ENCODE peak calls at places on chromosome 9, in seven cellular contexts. One of them, this sample, is unnamed. For H3K4me1, the result is how much of the 10 kb centered on the place peaks cover.

GRCh38 chr9:75088646-75089368 is 493 bp downstream of the OSTF1 start:
- DNase-seq in neuronal stem cell: no peak
- DNase-seq in trophoblast cell: peak
- DNase-seq in mesenchymal stem cell: peak
- DNase-seq in H1: no peak
- DNase-seq in H9: peak
- DNase-seq in IMR-90: peak
- DNase-seq in this sample: peak

GRCh38 chr9:20286154-20286553 is 336.1 kb downstream of the MLLT3 start:
- DNase-seq in mesenchymal stem cell: no peak
- DNase-seq in H1: no peak
- DNase-seq in neuronal stem cell: no peak
- DNase-seq in IMR-90: no peak
- DNase-seq in trophoblast cell: no peak
- DNase-seq in H9: no peak
- DNase-seq in this sample: no peak

GRCh38 chr9:93969328-93969661 is 14.1 kb upstream of the BARX1 start:
- DNase-seq in trophoblast cell: no peak
- DNase-seq in neuronal stem cell: no peak
- DNase-seq in IMR-90: no peak
- DNase-seq in H1: no peak
- DNase-seq in mesenchymal stem cell: no peak
- DNase-seq in H9: no peak
- DNase-seq in this sample: no peak

GRCh38 chr9:114001794-114002261 is 76.3 kb downstream of the AMBP start:
- DNase-seq in H1: no peak
- DNase-seq in neuronal stem cell: no peak
- DNase-seq in H9: no peak
- DNase-seq in mesenchymal stem cell: no peak
- DNase-seq in trophoblast cell: no peak
- DNase-seq in IMR-90: no peak
- DNase-seq in this sample: no peak

GRCh38 chr9:130461731-130462130 is 17.0 kb downstream of the ASS1 start:
- DNase-seq in H9: no peak
- DNase-seq in H1: no peak
- DNase-seq in neuronal stem cell: no peak
- DNase-seq in trophoblast cell: no peak
- DNase-seq in mesenchymal stem cell: no peak
- DNase-seq in IMR-90: no peak
- DNase-seq in this sample: no peak

GRCh38 chr9:124810513-124811355 is 33.8 kb downstream of the OLFML2A start:
- DNase-seq in mesenchymal stem cell: peak
- DNase-seq in IMR-90: peak
- DNase-seq in H9: peak
- DNase-seq in H1: peak
- DNase-seq in trophoblast cell: peak
- DNase-seq in neuronal stem cell: peak
- DNase-seq in this sample: peak

GRCh38 chr9:38226491-38226951 is 157.5 kb upstream of the SHB start:
- DNase-seq in H1: no peak
- DNase-seq in H9: peak
- DNase-seq in neuronal stem cell: no peak
- DNase-seq in trophoblast cell: peak
- DNase-seq in IMR-90: peak
- DNase-seq in mesenchymal stem cell: no peak
- DNase-seq in this sample: peak

GRCh38 chr9:74120061-74120460 is 377.1 kb upstream of the RORB start:
- DNase-seq in trophoblast cell: no peak
- DNase-seq in neuronal stem cell: no peak
- DNase-seq in IMR-90: no peak
- DNase-seq in mesenchymal stem cell: no peak
- DNase-seq in H1: no peak
- DNase-seq in H9: no peak
- DNase-seq in this sample: no peak

GRCh38 chr9:114399381-114399780 is 11.6 kb upstream of the AKNA start:
- DNase-seq in IMR-90: no peak
- DNase-seq in mesenchymal stem cell: no peak
- DNase-seq in neuronal stem cell: no peak
- DNase-seq in trophoblast cell: no peak
- DNase-seq in H9: no peak
- DNase-seq in H1: no peak
- DNase-seq in this sample: no peak

GRCh38 chr9:71910602-71911060 is 362 bp downstream of the ABHD17B start:
- DNase-seq in H1: no peak
- DNase-seq in IMR-90: no peak
- DNase-seq in mesenchymal stem cell: no peak
- DNase-seq in H9: no peak
- DNase-seq in neuronal stem cell: no peak
- DNase-seq in trophoblast cell: peak
- DNase-seq in this sample: no peak

GRCh38 chr9:136949239-136949816 is 2.7 kb upstream of the LCN12 start:
- DNase-seq in mesenchymal stem cell: no peak
- DNase-seq in H9: no peak
- DNase-seq in H1: no peak
- DNase-seq in trophoblast cell: no peak
- DNase-seq in IMR-90: no peak
- DNase-seq in neuronal stem cell: no peak
- DNase-seq in this sample: no peak

GRCh38 chr9:75069171-75069570 is 18.8 kb downstream of the NMRK1 start:
- DNase-seq in trophoblast cell: no peak
- DNase-seq in IMR-90: no peak
- DNase-seq in mesenchymal stem cell: no peak
- DNase-seq in neuronal stem cell: no peak
- DNase-seq in H9: no peak
- DNase-seq in H1: no peak
- DNase-seq in this sample: no peak

GRCh38 chr9:129338701-129339445 is 160.8 kb upstream of the IER5L start:
- DNase-seq in IMR-90: peak
- DNase-seq in neuronal stem cell: no peak
- DNase-seq in mesenchymal stem cell: peak
- DNase-seq in trophoblast cell: no peak
- DNase-seq in H9: no peak
- DNase-seq in H1: no peak
- DNase-seq in this sample: no peak

DNA sequence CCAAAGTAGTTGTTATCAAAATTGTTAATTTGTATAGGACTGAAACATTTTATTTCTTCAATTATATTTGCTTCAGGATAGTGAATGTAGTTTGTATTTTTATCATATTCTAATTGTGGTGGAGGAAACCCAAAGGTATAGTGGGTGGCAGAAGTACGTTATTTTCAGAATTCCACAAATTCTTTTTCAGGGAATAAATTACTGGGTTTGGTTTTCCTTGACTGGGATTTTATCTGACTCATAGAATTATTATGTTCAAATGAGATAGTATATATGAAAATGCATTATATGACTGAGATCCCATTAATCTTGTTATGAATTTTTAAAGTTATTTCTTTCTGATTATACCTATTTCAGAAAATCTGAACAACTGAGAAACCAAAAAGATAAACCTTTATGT is 73.7 kb downstream of the VPS13A start:
- DNase-seq in H1: no peak
- DNase-seq in trophoblast cell: no peak
- DNase-seq in IMR-90: no peak
- DNase-seq in H9: no peak
- DNase-seq in mesenchymal stem cell: no peak
- DNase-seq in neuronal stem cell: no peak
- DNase-seq in this sample: no peak
- H4K8ac ChIP-seq in H1: no peak
- H4K8ac ChIP-seq in trophoblast cell: no peak
- H4K8ac ChIP-seq in IMR-90: no peak
- H4K8ac ChIP-seq in H9: no peak
- H4K8ac ChIP-seq in mesenchymal stem cell: no peak
- H4K8ac ChIP-seq in neuronal stem cell: no peak
- H4K8ac ChIP-seq in this sample: no peak

GRCh38 chr9:131656356-131657030 is 83.4 kb downstream of the RAPGEF1 start:
- DNase-seq in IMR-90: no peak
- DNase-seq in H1: no peak
- DNase-seq in trophoblast cell: peak
- DNase-seq in mesenchymal stem cell: no peak
- DNase-seq in neuronal stem cell: no peak
- DNase-seq in H9: no peak
- DNase-seq in this sample: no peak

GRCh38 chr9:131657890-131658752 is 81.8 kb downstream of the RAPGEF1 start:
- DNase-seq in IMR-90: peak
- DNase-seq in H9: no peak
- DNase-seq in trophoblast cell: no peak
- DNase-seq in neuronal stem cell: no peak
- DNase-seq in mesenchymal stem cell: peak
- DNase-seq in H1: no peak
- DNase-seq in this sample: no peak

GRCh38 chr9:131657031-131657377 is 82.9 kb downstream of the RAPGEF1 start:
- DNase-seq in IMR-90: no peak
- DNase-seq in H1: no peak
- DNase-seq in trophoblast cell: no peak
- DNase-seq in neuronal stem cell: no peak
- DNase-seq in mesenchymal stem cell: no peak
- DNase-seq in H9: no peak
- DNase-seq in this sample: no peak

GRCh38 chr9:131657456-131657855 is 82.4 kb downstream of the RAPGEF1 start:
- DNase-seq in trophoblast cell: no peak
- DNase-seq in IMR-90: no peak
- DNase-seq in H9: no peak
- DNase-seq in mesenchymal stem cell: no peak
- DNase-seq in neuronal stem cell: no peak
- DNase-seq in H1: no peak
- DNase-seq in this sample: no peak

DNA sequence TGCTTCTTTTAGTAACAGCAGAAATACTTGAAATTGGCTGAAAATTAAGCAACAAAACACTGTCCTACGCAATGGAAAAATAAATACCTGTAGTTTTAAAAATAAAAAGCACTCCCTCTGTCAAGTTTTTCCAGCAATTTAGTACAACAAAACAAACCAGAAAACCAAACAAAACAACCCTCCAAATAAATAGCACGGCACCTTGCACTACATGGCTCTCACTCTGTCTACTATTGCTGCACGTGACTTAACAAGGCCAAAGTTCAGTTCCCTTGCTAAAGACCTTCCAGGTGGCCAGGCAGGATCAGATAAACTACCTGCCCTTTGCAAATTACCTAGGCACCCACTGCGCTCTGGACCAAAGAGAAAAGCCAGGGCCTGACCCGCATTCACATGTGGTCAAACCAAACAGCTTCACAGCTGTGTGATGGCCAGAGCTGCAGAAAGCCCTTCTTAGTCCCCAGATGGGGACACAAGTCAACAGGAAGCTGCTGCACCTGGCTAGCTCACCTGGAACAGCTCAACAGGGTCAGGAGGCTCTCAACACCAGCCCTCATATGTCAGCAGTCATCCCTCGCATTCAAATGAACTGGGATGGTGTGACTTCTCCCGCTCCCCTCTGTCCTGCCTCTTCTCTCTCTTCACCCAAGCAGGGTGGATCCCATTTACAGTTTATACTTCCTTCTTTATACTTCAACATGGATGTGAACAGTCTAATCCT is 84.9 kb downstream of the RAPGEF1 start:
- DNase-seq in mesenchymal stem cell: no peak
- DNase-seq in trophoblast cell: peak
- DNase-seq in H9: no peak
- DNase-seq in H1: no peak
- DNase-seq in IMR-90: no peak
- DNase-seq in neuronal stem cell: no peak
- DNase-seq in this sample: no peak
- H3K4me2 ChIP-seq in mesenchymal stem cell: no peak
- H3K4me2 ChIP-seq in trophoblast cell: no peak
- H3K4me2 ChIP-seq in H9: no peak
- H3K4me2 ChIP-seq in H1: no peak
- H3K4me2 ChIP-seq in IMR-90: no peak
- H3K4me2 ChIP-seq in neuronal stem cell: no peak
- H3K4me2 ChIP-seq in this sample: no peak

DNA sequence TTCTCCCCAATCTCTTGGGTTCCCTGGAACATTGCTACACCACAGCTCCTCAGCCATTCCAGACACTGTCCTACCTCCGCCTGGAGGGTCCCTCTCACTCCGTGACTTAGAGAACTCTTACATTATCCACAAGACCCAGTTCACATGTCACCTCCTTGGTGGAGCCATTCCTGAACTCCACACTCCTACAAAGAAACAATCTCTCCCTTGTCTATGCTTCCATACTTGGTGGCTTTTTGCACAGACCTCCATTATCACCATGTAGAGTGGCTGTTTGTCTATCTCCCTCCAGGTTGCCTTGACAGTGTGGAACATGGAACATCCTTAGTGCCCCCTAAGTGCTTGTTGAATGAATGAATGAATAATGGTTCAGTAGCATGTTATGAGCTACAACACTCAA is 105.9 kb downstream of the PAX5 start:
- DNase-seq in IMR-90: no peak
- DNase-seq in H9: no peak
- DNase-seq in trophoblast cell: no peak
- DNase-seq in mesenchymal stem cell: no peak
- DNase-seq in H1: no peak
- DNase-seq in neuronal stem cell: no peak
- DNase-seq in this sample: no peak
- H3K4me1 ChIP-seq in IMR-90: under half
- H3K4me1 ChIP-seq in H9: under half
- H3K4me1 ChIP-seq in trophoblast cell: under half
- H3K4me1 ChIP-seq in mesenchymal stem cell: under half
- H3K4me1 ChIP-seq in H1: under half
- H3K4me1 ChIP-seq in neuronal stem cell: under half
- H3K4me1 ChIP-seq in this sample: under half

DNA sequence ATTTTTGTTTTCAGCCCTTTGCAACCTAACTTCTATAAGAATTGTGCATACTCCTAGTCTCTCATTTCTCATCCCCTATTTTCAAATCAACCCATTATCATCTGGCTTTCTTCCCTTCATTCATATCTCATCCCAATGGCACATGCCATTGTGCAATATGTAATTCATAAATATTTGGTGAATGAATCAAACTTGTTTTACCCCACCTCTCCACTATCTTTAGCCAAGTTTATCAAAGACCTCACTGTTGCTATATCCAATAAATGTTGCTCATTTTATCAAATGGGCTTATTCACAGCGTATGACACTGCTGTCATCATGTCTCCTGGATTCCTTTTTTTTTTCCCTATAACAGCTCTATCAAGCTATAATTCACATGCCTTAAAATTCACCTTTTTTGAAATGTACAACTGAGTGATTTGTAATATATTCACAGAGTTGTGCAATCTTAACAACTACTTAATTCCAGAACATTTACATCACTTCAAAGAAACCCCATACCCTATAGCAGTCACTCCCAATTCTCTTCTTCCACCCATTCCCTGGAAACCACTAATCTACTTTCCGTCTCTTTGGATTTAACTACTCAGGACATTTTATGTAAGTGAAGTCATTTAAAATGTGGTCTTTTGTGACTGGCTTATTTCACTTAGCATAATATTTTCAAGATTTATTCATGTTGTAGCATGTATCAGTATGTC is 214.4 kb upstream of the PAPPA start:
- DNase-seq in neuronal stem cell: no peak
- DNase-seq in H1: no peak
- DNase-seq in mesenchymal stem cell: peak
- DNase-seq in IMR-90: peak
- DNase-seq in H9: no peak
- DNase-seq in trophoblast cell: no peak
- DNase-seq in this sample: no peak
- H4K8ac ChIP-seq in neuronal stem cell: no peak
- H4K8ac ChIP-seq in H1: no peak
- H4K8ac ChIP-seq in mesenchymal stem cell: no peak
- H4K8ac ChIP-seq in IMR-90: peak
- H4K8ac ChIP-seq in H9: no peak
- H4K8ac ChIP-seq in trophoblast cell: no peak
- H4K8ac ChIP-seq in this sample: no peak

This sample was measured in mesendoderm.